ENCODE peak calls at places on chromosomes 12 and 14, in six cellular contexts. O is NCI-H1092 treated with DMSO at 0.1 percent for 48 hours; M is CD8-positive, alpha-beta T cell; B is kidney; H is foreskin fibroblast; A is lower leg skin. Y is an unnamed sample.

GRCh38 chr12:57221169-57221917 is 4.7 kb downstream of the NXPH4 start:
- DNase-seq in B (no peak), A (no peak), M (no peak), O (no peak), H (no peak), Y (no peak)

GRCh38 chr14:106459971-106460730 is 933.8 kb downstream of the TMEM121 start:
- DNase-seq in M (peak; percentile 66), H (no peak), B (no peak), A (no peak), O (no peak), Y (no peak)

GRCh38 chr14:76395161-76395560 is 19.2 kb downstream of the ESRRB start:
- DNase-seq in M (no peak), A (no peak), O (no peak), B (no peak), H (no peak), Y (no peak)

GRCh38 chr12:88291498-88292131 is 149.5 kb downstream of the TMTC3 start:
- DNase-seq in O (no peak), A (no peak), H (no peak), B (no peak), M (no peak), Y (no peak)

GRCh38 chr12:8033153-8034044 is 883 bp downstream of the FOXJ2 start:
- DNase-seq in H (peak; percentile 33), A (peak; percentile 89), B (peak; percentile 83), O (peak; percentile 44), M (peak; percentile 41), Y (peak; percentile 10)

GRCh38 chr14:96584199-96584906 is 82.2 kb downstream of the PAPOLA start:
- DNase-seq in O (peak; percentile 34), H (no peak), A (peak; percentile 80), M (peak; percentile 15), B (no peak), Y (no peak)

GRCh38 chr12:124126950-124127349 is 153.9 kb downstream of the ZNF664 start:
- DNase-seq in H (no peak), A (no peak), B (no peak), O (no peak), M (no peak), Y (no peak)

GRCh38 chr14:31371651-31372050 is 48.7 kb downstream of the HEATR5A start:
- DNase-seq in H (no peak), B (no peak), A (no peak), O (no peak), M (no peak), Y (no peak)

GRCh38 chr12:77494306-77494705 is 336.4 kb upstream of the NAV3 start:
- DNase-seq in H (peak; percentile 45), B (no peak), O (no peak), M (no peak), A (no peak), Y (no peak)

GRCh38 chr12:63978519-63978918 is 134.0 kb downstream of the SRGAP1 start:
- DNase-seq in H (peak; percentile 66), A (no peak), B (no peak), M (no peak), O (no peak), Y (no peak)

GRCh38 chr14:31038521-31039166 is 12.5 kb upstream of the STRN3 start:
- DNase-seq in O (no peak), M (no peak), B (no peak), A (no peak), H (no peak), Y (no peak)

GRCh38 chr14:93173943-93174395 is 10.7 kb downstream of the MOAP1 start:
- DNase-seq in H (no peak), A (peak; percentile 83), B (no peak), O (no peak), M (no peak), Y (no peak)

GRCh38 chr14:26597136-26598080 is at the start of gene NOVA1:
- DNase-seq in B (peak; percentile 77), A (peak; percentile 85), H (no peak), O (peak; percentile 91), M (no peak), Y (peak; percentile 54)

GRCh38 chr12:14769462-14769836 is 33.8 kb downstream of the WBP11 start:
- DNase-seq in H (peak; percentile 6), A (peak; percentile 89), O (no peak), B (peak; percentile 76), M (no peak), Y (no peak)

GRCh38 chr14:58455593-58456265 is 28.2 kb downstream of the KIAA0586 start:
- DNase-seq in B (no peak), A (no peak), M (no peak), H (no peak), O (no peak), Y (no peak)

GRCh38 chr12:99265648-99266047 is 381.9 kb upstream of the GARIN6 start:
- DNase-seq in O (no peak), B (no peak), M (no peak), A (no peak), H (no peak), Y (no peak)

GRCh38 chr14:95901014-95901413 is 24.4 kb downstream of the TUNAR start:
- DNase-seq in H (no peak), O (no peak), M (no peak), B (no peak), A (no peak), Y (no peak)

GRCh38 chr14:69191340-69192111 is at the start of gene EXD2:
- DNase-seq in B (peak; percentile 95), H (peak; percentile 74), O (peak; percentile 97), M (peak; percentile 69), A (peak; percentile 97), Y (peak; percentile 95)

GRCh38 chr12:38586652-38587219 is 270.2 kb downstream of the ALG10B start:
- DNase-seq in H (no peak), B (no peak), M (no peak), O (no peak), A (no peak), Y (no peak)

GRCh38 chr14:64856528-64857445 is 22.9 kb downstream of the SPTB start:
- DNase-seq in A (peak; percentile 45), H (no peak), O (no peak), B (no peak), M (no peak), Y (no peak)

GRCh38 chr14:93031505-93032300 is 84.0 kb downstream of the ITPK1 start:
- DNase-seq in M (no peak), H (no peak), A (no peak), B (no peak), O (no peak), Y (no peak)

GRCh38 chr14:88681755-88682494 is 110.8 kb downstream of the EML5 start:
- DNase-seq in O (no peak), B (no peak), H (no peak), A (no peak), M (no peak), Y (no peak)

GRCh38 chr12:121003650-121004049 is 12.6 kb downstream of the C12orf43 start:
- DNase-seq in A (no peak), M (no peak), H (no peak), O (no peak), B (no peak), Y (no peak)

GRCh38 chr12:25387136-25388050 is 136.7 kb upstream of the KRAS start:
- DNase-seq in B (peak; percentile 84), H (peak; percentile 71), M (peak; percentile 77), A (peak; percentile 97), O (peak; percentile 70), Y (peak; percentile 88)

GRCh38 chr12:96047621-96048211 is 12.3 kb upstream of the LTA4H start:
- DNase-seq in O (peak; percentile 52), H (peak; percentile 32), A (no peak), B (no peak), M (no peak), Y (peak; percentile 53)

GRCh38 chr12:55688716-55689655 is 18.7 kb downstream of the ITGA7 start:
- DNase-seq in M (no peak), O (no peak), H (no peak), B (peak; percentile 54), A (peak; percentile 72), Y (no peak)

GRCh38 chr12:79983969-79984629 is 49.2 kb upstream of the PPP1R12A start:
- DNase-seq in B (no peak), H (peak; percentile 57), O (no peak), M (no peak), A (no peak), Y (no peak)

GRCh38 chr12:92987362-92987761 is 58.3 kb upstream of the EEA1 start:
- DNase-seq in M (no peak), A (no peak), H (peak; percentile 62), B (no peak), O (peak; percentile 63), Y (peak; percentile 65)

GRCh38 chr12:64461634-64462414 is 9.9 kb downstream of the TBK1 start:
- DNase-seq in A (no peak), H (peak; percentile 83), B (no peak), M (no peak), O (no peak), Y (no peak)

GRCh38 chr12:84791444-84791843 is 121.2 kb downstream of the SLC6A15 start:
- DNase-seq in B (no peak), O (no peak), H (no peak), M (no peak), A (no peak), Y (no peak)

GRCh38 chr14:104586832-104587620 is 7.5 kb downstream of the C14orf180 start:
- DNase-seq in O (no peak), H (peak; percentile 14), A (no peak), B (peak; percentile 89), M (no peak), Y (no peak)

GRCh38 chr14:90554341-90554740 is 157.5 kb downstream of the CALM1 start:
- DNase-seq in B (peak; percentile 70), M (no peak), H (no peak), O (peak; percentile 78), A (no peak), Y (peak; percentile 57)

GRCh38 chr12:131487379-131488129 is 223.3 kb upstream of the SFSWAP start:
- DNase-seq in H (no peak), B (no peak), O (peak; percentile 47), M (no peak), A (peak; percentile 75), Y (peak; percentile 75)